ENCODE peak calls at places on chromosomes 16 and 17, in seven cellular contexts. S, Y, L, R, E, P and C are unnamed samples.

GRCh38 chr17:82342361-82343079 is 9.0 kb upstream of the SECTM1 start:
- DNase-seq in E (no peak), S (no peak), R (no peak), P (no peak), Y (no peak), L (no peak), C (no peak)

GRCh38 chr17:61477204-61477834 is 25.1 kb downstream of the TBX4 start:
- DNase-seq in L (no peak), E (no peak), S (no peak), R (no peak), P (no peak), Y (no peak), C (no peak)

GRCh38 chr16:74606521-74607309 is at the start of gene GLG1:
- DNase-seq in L (peak; percentile 97), E (peak; percentile 86), S (peak; percentile 90), R (peak; percentile 70), Y (peak; percentile 94), P (peak; percentile 95), C (peak; percentile 93)

GRCh38 chr17:4849011-4849536 is 15.9 kb downstream of the MINK1 start:
- DNase-seq in L (peak; percentile 16), S (no peak), P (no peak), Y (no peak), E (no peak), R (no peak), C (no peak)

GRCh38 chr16:68229431-68230175 is 6.3 kb downstream of the ESRP2 start:
- DNase-seq in L (peak; percentile 69), R (no peak), S (peak; percentile 49), Y (peak; percentile 72), E (no peak), P (no peak), C (peak; percentile 63)

GRCh38 chr17:42120161-42121065 is 754 bp downstream of the KAT2A start:
- DNase-seq in E (no peak), R (no peak), L (peak; percentile 79), P (peak; percentile 55), Y (no peak), S (no peak), C (peak; percentile 69)

GRCh38 chr16:1066584-1067172 is 5.9 kb upstream of the SSTR5 start:
- DNase-seq in L (no peak), E (no peak), S (no peak), Y (no peak), R (no peak), P (no peak), C (no peak)

GRCh38 chr17:73209436-73209835 is 16.6 kb downstream of the COG1 start:
- DNase-seq in Y (no peak), S (no peak), L (no peak), E (no peak), P (no peak), R (no peak), C (no peak)

GRCh38 chr17:50070908-50071680 is 15.2 kb downstream of the ITGA3 start:
- DNase-seq in L (no peak), Y (no peak), S (no peak), R (no peak), P (no peak), E (no peak), C (no peak)

GRCh38 chr17:17147821-17148220 is 58.3 kb downstream of the PLD6 start:
- DNase-seq in P (no peak), R (no peak), S (peak; percentile 66), E (no peak), L (no peak), Y (no peak), C (no peak)

DNA sequence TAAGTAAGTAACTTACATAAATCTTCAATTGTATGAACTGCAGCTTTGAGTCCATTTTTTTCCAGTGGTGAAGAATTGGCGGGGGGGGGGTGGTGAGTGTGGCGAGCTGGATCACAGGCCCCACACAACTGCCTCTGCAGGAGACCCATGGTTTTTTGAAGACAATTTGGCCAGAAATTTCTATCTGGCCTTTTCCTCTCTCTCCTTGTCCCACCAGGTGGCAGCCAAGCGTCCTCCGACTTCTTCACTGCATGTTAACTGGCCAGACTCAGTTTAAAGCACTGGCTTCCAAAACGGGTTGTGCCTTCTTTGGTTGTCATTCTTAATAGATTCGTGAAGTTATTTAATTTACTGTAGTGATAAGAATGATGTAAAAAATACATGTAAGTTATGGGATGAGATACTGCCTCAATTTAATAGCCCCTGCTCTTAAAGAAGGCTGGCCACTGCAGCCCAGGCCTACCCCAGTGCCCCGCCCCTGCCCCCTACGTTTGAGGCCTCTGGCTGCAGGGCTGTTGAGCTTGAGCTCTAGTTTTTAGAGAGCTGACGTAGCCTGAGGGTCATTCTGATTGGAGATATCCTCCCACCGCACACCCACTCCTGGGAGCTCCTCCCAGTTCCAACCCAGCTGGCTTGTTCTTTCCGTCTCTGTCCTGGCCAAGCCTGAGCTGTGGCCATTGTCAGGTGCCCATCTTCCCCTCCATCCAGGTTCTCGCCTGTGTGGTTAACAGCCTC is 36.4 kb downstream of the AKAP1 start:
- DNase-seq in P (no peak), R (no peak), Y (peak; percentile 73), L (peak; percentile 74), E (no peak), S (peak; percentile 39), C (peak; percentile 44)
- TF ChIP-seq CTCF in P (peak; percentile 18), R (no peak), Y (peak; percentile 86), L (peak; percentile 70), E (no peak), S (peak; percentile 59), C (peak; percentile 7)

GRCh38 chr17:38667099-38667786 is 7.5 kb downstream of the EPOP start:
- DNase-seq in Y (peak; percentile 85), R (no peak), E (peak; percentile 43), S (peak; percentile 52), P (peak; percentile 75), L (peak; percentile 88), C (peak; percentile 83)
- TF ChIP-seq CTCF in Y (peak; percentile 100), R (no peak), E (no peak), S (peak; percentile 100), P (peak; percentile 99), L (peak; percentile 100), C (peak; percentile 99)

GRCh38 chr16:49594706-49595534 is 221.3 kb downstream of the C16orf78 start:
- DNase-seq in P (peak; percentile 15), L (no peak), S (no peak), R (no peak), Y (no peak), E (no peak), C (no peak)
- TF ChIP-seq CTCF in P (no peak), L (no peak), S (no peak), R (no peak), Y (no peak), E (no peak), C (no peak)

DNA sequence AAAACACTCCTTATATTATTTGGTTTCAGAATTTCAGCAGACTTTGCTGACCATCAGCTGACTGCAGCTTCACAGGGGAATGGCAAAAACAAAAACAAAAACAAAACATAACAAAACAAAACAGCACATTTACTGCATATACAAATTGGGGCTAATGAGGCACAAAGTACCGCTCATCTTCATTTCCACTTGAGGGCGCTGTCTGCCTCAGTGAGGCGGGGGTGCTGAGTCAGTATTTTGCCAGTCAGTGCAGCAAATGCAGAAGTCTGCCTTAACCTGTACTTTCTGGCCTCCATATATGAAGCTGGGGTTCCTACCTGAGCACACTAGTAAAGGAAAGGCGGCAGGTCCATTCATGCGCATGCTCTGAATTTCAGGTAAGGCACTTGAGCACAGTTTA is 13.5 kb upstream of the DYNLRB2 start:
- DNase-seq in Y (peak; percentile 54), E (no peak), P (no peak), R (no peak), L (peak; percentile 67), S (peak; percentile 17), C (peak; percentile 60)
- TF ChIP-seq CTCF in Y (peak; percentile 76), E (no peak), P (peak; percentile 32), R (no peak), L (peak; percentile 79), S (no peak), C (peak; percentile 71)

GRCh38 chr17:63434951-63435571 is 11.0 kb downstream of the CYB561 start:
- DNase-seq in E (no peak), P (no peak), Y (no peak), S (peak; percentile 53), L (no peak), R (no peak), C (no peak)
- TF ChIP-seq CTCF in E (no peak), P (no peak), Y (peak; percentile 32), S (no peak), L (peak; percentile 19), R (no peak), C (no peak)

GRCh38 chr16:81137012-81137335 is 40.8 kb upstream of the GCSH start:
- DNase-seq in L (peak; percentile 73), P (no peak), Y (peak; percentile 58), E (no peak), R (no peak), S (peak; percentile 10), C (no peak)

GRCh38 chr16:81142864-81143263 is 46.7 kb upstream of the GCSH start:
- DNase-seq in S (no peak), R (no peak), P (no peak), Y (no peak), L (no peak), E (no peak), C (no peak)

GRCh38 chr16:81137754-81138153 is 41.6 kb upstream of the GCSH start:
- DNase-seq in E (no peak), P (no peak), Y (no peak), L (no peak), R (no peak), S (no peak), C (no peak)

GRCh38 chr16:81143921-81144471 is 47.8 kb upstream of the GCSH start:
- DNase-seq in R (no peak), P (no peak), E (no peak), Y (no peak), S (no peak), L (no peak), C (no peak)

GRCh38 chr16:81140930-81141780 is 45.0 kb upstream of the GCSH start:
- DNase-seq in L (peak; percentile 31), R (no peak), Y (peak; percentile 11), P (no peak), S (no peak), E (no peak), C (no peak)
- TF ChIP-seq CTCF in L (peak; percentile 45), R (no peak), Y (peak; percentile 44), P (no peak), S (no peak), E (no peak), C (no peak)

GRCh38 chr16:88610080-88610479 is 28.3 kb upstream of the IL17C start:
- DNase-seq in Y (no peak), E (no peak), S (no peak), P (no peak), L (peak; percentile 42), R (no peak), C (no peak)
- TF ChIP-seq CTCF in Y (peak; percentile 26), E (no peak), S (no peak), P (no peak), L (peak; percentile 33), R (no peak), C (no peak)

GRCh38 chr17:2421315-2422147 is 20.7 kb upstream of the MNT start:
- DNase-seq in R (no peak), L (peak; percentile 35), S (no peak), E (no peak), Y (peak; percentile 58), P (no peak), C (no peak)
- TF ChIP-seq CTCF in R (no peak), L (peak; percentile 35), S (peak; percentile 15), E (no peak), Y (peak; percentile 47), P (no peak), C (no peak)